ENCODE peak calls at places on chromosomes 5 and 9, in five cellular contexts. U, V, Z, X and K are unnamed samples.

GRCh38 chr5:31119938-31120641 is 73.4 kb upstream of the CDH6 start:
- DNase-seq in Z (no peak), U (no peak), X (no peak), V (no peak), K (peak; percentile 96)

GRCh38 chr9:92384373-92384772 is 20.0 kb downstream of the OGN start:
- DNase-seq in Z (no peak), V (no peak), X (no peak), U (peak; percentile 46), K (no peak)

GRCh38 chr9:83013261-83013610 is 49.7 kb downstream of the RASEF start:
- DNase-seq in Z (no peak), X (no peak), V (peak; percentile 34), U (no peak), K (no peak)

GRCh38 chr9:86072393-86073016 is 26.9 kb downstream of the GOLM1 start:
- DNase-seq in V (no peak), X (no peak), U (no peak), Z (no peak), K (no peak)

GRCh38 chr5:116577064-116577788 is 2.6 kb upstream of the SEMA6A start:
- DNase-seq in Z (no peak), V (peak; percentile 66), X (no peak), U (no peak), K (no peak)

GRCh38 chr5:14110196-14110595 is 32.9 kb upstream of the TRIO start:
- DNase-seq in U (no peak), X (no peak), Z (no peak), V (no peak), K (peak; percentile 82)

GRCh38 chr9:92988215-92988731 is 41.0 kb downstream of the FGD3 start:
- DNase-seq in U (peak; percentile 64), Z (no peak), X (no peak), V (no peak), K (no peak)

GRCh38 chr5:6419340-6419852 is 29.3 kb upstream of the UBE2QL1 start:
- DNase-seq in V (no peak), U (peak; percentile 50), Z (no peak), X (no peak), K (peak; percentile 66)

GRCh38 chr9:131478421-131478868 is 24.3 kb upstream of the POMT1 start:
- DNase-seq in V (peak; percentile 88), Z (peak; percentile 70), U (peak; percentile 34), X (peak; percentile 35), K (no peak)

GRCh38 chr9:27791311-27791710 is 218.0 kb upstream of the C9orf72 start:
- DNase-seq in U (peak; percentile 37), V (no peak), Z (no peak), X (no peak), K (no peak)

GRCh38 chr5:143241892-143242291 is 161.6 kb downstream of the NR3C1 start:
- DNase-seq in V (no peak), X (no peak), U (peak; percentile 78), Z (no peak), K (peak; percentile 38)

GRCh38 chr5:76849767-76850291 is at the start of gene S100Z:
- DNase-seq in X (peak; percentile 5), V (no peak), Z (no peak), U (no peak), K (no peak)

GRCh38 chr5:14268236-14268701 is 125.1 kb downstream of the TRIO start:
- DNase-seq in V (no peak), Z (no peak), X (no peak), U (peak; percentile 76), K (peak; percentile 100)

GRCh38 chr5:78062645-78063044 is 231.9 kb downstream of the AP3B1 start:
- DNase-seq in Z (no peak), X (no peak), U (no peak), V (no peak), K (no peak)

GRCh38 chr5:113271753-113272454 is 162.9 kb downstream of the TSSK1B start:
- DNase-seq in U (no peak), V (no peak), X (no peak), Z (no peak), K (no peak)

GRCh38 chr5:177403826-177404640 is 3.6 kb upstream of the PFN3 start:
- DNase-seq in U (peak; percentile 89), X (peak; percentile 76), Z (peak; percentile 91), V (peak; percentile 95), K (peak; percentile 77)

GRCh38 chr5:124997186-124997893 is 250.9 kb upstream of the ZNF608 start:
- DNase-seq in X (no peak), Z (no peak), V (no peak), U (no peak), K (peak; percentile 96)

GRCh38 chr5:179762079-179762780 is 29.6 kb downstream of the MAML1 start:
- DNase-seq in X (no peak), V (peak; percentile 83), Z (no peak), U (no peak), K (peak; percentile 19)

GRCh38 chr5:3417376-3417943 is 178.2 kb upstream of the IRX1 start:
- DNase-seq in X (no peak), V (no peak), U (no peak), Z (no peak), K (no peak)

GRCh38 chr5:73201547-73202513 is 28.8 kb downstream of the TMEM174 start:
- DNase-seq in V (peak; percentile 85), U (peak; percentile 94), X (peak; percentile 48), Z (peak; percentile 76), K (peak; percentile 43)